ENCODE peak calls at places on chromosomes 6 and 20, in five cellular contexts. Q is upper lobe of right lung; F is naive thymus-derived CD4-positive, alpha-beta T cell; V is CD4-positive, alpha-beta memory T cell; K is thoracic aorta. R is an unnamed sample. For H3K36me3, the result is how much of the 10 kb centered on the place peaks cover.

GRCh38 chr20:53918949-53919361 is 151.4 kb downstream of the BCAS1 start:
- DNase-seq in Q (no peak), F (no peak), V (no peak), K (no peak), R (peak)

GRCh38 chr6:166671434-166672061 is 44.5 kb upstream of the RPS6KA2 start:
- DNase-seq in Q (peak), F (no peak), V (no peak), K (no peak), R (no peak)

GRCh38 chr6:158978752-158979151 is 21.2 kb downstream of the RSPH3 start:
- DNase-seq in Q (no peak), F (no peak), V (no peak), K (no peak), R (no peak)

GRCh38 chr6:141484726-141485125 is 648.0 kb upstream of the GJE1 start:
- DNase-seq in Q (no peak), F (peak), V (peak), K (no peak), R (peak)

GRCh38 chr20:20827992-20828597 is 115.7 kb upstream of the RALGAPA2 start:
- DNase-seq in Q (no peak), F (no peak), V (no peak), K (no peak), R (no peak)

GRCh38 chr6:113258771-113259170 is 598.4 kb upstream of the MARCKS start:
- DNase-seq in Q (no peak), F (no peak), V (no peak), K (no peak), R (no peak)

GRCh38 chr20:21670126-21670525 is 35.3 kb upstream of the PAX1 start:
- DNase-seq in Q (no peak), F (no peak), V (no peak), K (no peak), R (no peak)

GRCh38 chr6:108732101-108732870 is 115.9 kb upstream of the ARMC2 start:
- DNase-seq in Q (no peak), F (no peak), V (no peak), K (no peak), R (peak)

GRCh38 chr20:60108397-60108796 is 150.2 kb downstream of the CDH26 start:
- DNase-seq in Q (no peak), F (no peak), V (no peak), K (no peak), R (no peak)

DNA sequence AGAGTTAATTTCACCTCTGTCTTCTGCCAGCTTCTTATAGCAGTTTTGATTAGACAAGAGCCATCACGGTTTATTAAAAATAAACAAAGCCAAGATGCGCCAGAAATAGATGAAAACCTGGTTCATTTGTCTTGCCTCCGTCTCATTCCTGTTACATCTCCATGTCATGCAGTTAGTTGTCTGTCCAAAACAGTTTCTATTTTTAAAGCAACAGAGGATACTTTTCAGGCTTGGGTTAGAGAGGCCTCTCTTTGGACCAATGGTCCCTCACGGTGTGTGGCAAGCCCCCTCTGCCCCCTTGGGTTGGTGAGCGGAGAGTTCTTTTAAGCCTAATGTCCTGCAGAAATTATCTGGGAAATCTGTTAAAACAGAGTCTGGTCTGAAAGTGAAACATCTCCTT is 64.3 kb downstream of the ZDHHC14 start:
- DNase-seq in Q (no peak), F (no peak), V (no peak), K (no peak), R (no peak)
- H3K27ac ChIP-seq in Q (peak), F (no peak), V (no peak), K (no peak), R (no peak)

GRCh38 chr20:36796868-36797267 is 23.3 kb upstream of the DSN1 start:
- DNase-seq in Q (no peak), F (no peak), V (no peak), K (no peak), R (no peak)
- H3K36me3 ChIP-seq in Q (half or more), F (under half), V (under half), K (half or more), R (half or more)

GRCh38 chr6:105483492-105483891 is 80.6 kb upstream of the PREP start:
- DNase-seq in Q (no peak), F (no peak), V (no peak), K (no peak), R (no peak)
- H3K27ac ChIP-seq in Q (no peak), F (no peak), V (no peak), K (no peak), R (no peak)

GRCh38 chr6:126038234-126038633 is 51.9 kb downstream of the TRMT11 start:
- DNase-seq in Q (no peak), F (no peak), V (no peak), K (no peak), R (no peak)
- H3K36me3 ChIP-seq in Q (under half), F (under half), V (under half), K (under half), R (under half)

GRCh38 chr20:43942661-43943285 is 28.1 kb downstream of the TOX2 start:
- DNase-seq in Q (no peak), F (peak), V (peak), K (no peak), R (no peak)
- H3K27ac ChIP-seq in Q (peak), F (peak), V (no peak), K (peak), R (peak)

DNA sequence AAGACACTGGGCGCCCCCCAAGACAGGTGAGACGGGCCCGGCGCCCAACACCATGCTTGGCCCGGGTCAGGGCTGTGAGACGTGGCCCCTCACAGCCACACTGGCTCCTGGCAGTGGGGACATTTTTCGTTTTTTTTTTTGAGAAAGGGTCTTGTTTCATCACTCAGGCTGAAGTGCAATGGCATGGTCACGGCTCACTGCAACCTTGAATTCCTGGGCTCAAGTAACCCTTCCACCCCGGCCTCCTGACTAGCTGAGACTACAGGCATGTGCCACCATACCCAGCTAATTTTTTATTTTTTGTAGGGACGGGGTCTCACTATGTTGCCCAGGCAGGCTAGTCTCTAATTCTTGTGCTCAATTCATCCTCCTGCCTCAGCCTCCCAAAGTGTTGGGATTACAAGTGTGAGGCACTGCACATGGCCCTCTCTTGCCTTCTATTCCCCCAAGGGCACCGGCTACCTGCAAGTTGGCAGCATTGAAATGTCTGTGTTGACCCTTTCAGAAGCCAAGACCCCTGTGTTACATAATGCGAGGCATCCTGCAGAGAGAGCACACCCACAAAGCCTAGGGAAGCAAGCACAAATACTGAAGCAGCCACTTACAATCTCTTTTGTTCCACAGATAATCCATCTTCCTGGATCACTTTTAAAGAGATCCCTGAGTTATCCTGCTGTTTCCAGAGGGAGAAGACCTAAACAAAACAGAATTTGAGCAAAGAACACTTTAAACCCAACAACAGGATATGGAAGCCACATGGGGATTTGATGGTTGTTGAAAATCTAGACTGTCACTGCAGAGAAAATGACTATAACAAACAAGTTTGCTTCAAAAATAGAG is 57.5 kb upstream of the SLC4A11 start:
- DNase-seq in Q (no peak), F (no peak), V (no peak), K (no peak), R (no peak)
- H3K36me3 ChIP-seq in Q (half or more), F (under half), V (under half), K (half or more), R (under half)